ENCODE peak calls at places on chromosomes 4 and X, in seven cellular contexts. J, U, G, V, E, C and O are unnamed samples.
A peak's percentile ranks its signal among the peaks of the same experiment; 100 is the strongest.

GRCh38 chr4:54513231-54513630 is 144.5 kb upstream of the KIT start:
- DNase-seq in U (no peak), J (no peak), E (peak; percentile 56), V (no peak), G (no peak), C (no peak), O (peak; percentile 82)

GRCh38 chr4:133592591-133592990 is 443.5 kb downstream of the PCDH10 start:
- DNase-seq in C (no peak), E (no peak), G (no peak), J (no peak), U (no peak), V (no peak), O (no peak)

GRCh38 chr4:41935652-41936021 is 408 bp downstream of the TMEM33 start:
- DNase-seq in G (no peak), U (peak; percentile 2), J (no peak), E (no peak), C (no peak), V (no peak), O (no peak)

GRCh38 chr4:64405761-64406160 is 3.5 kb downstream of the TECRL start:
- DNase-seq in V (no peak), J (no peak), E (no peak), C (no peak), G (no peak), U (no peak), O (no peak)

GRCh38 chr4:184383497-184384055 is 90.8 kb downstream of the IRF2 start:
- DNase-seq in V (no peak), E (peak; percentile 85), C (no peak), G (no peak), U (peak; percentile 86), J (no peak), O (peak; percentile 76)

GRCh38 chrX:327660-328126 is 9.1 kb upstream of the GTPBP6 start:
- DNase-seq in U (no peak), E (no peak), C (no peak), J (no peak), V (no peak), G (no peak), O (no peak)

GRCh38 chrX:5113128-5113527 is 1115.5 kb downstream of the NLGN4X start:
- DNase-seq in V (no peak), C (no peak), J (no peak), E (peak; percentile 3), G (peak; percentile 13), U (no peak), O (no peak)

GRCh38 chr4:1716065-1716945 is 4.2 kb upstream of the SLBP start:
- DNase-seq in J (no peak), U (no peak), C (no peak), G (no peak), V (no peak), E (no peak), O (no peak)

GRCh38 chr4:51943221-51943620 is 76.9 kb downstream of the LRRC66 start:
- DNase-seq in V (no peak), C (no peak), G (no peak), U (peak; percentile 38), E (no peak), J (no peak), O (peak; percentile 73)

GRCh38 chrX:16160729-16161128 is 6.6 kb upstream of the MAGEB17 start:
- DNase-seq in E (no peak), J (no peak), G (no peak), U (peak; percentile 79), V (no peak), C (no peak), O (peak; percentile 66)

GRCh38 chr4:20354120-20354519 is 102.4 kb downstream of the SLIT2 start:
- DNase-seq in C (no peak), U (no peak), E (no peak), V (no peak), J (no peak), G (peak; percentile 83), O (no peak)

GRCh38 chrX:153738056-153738605 is 13.5 kb downstream of the ABCD1 start:
- DNase-seq in E (no peak), G (no peak), J (no peak), U (no peak), V (no peak), C (no peak), O (no peak)

GRCh38 chrX:37958493-37959211 is 47.7 kb upstream of the SYTL5 start:
- DNase-seq in C (no peak), J (no peak), E (no peak), V (no peak), G (no peak), U (peak; percentile 4), O (no peak)

GRCh38 chrX:153708415-153708814 is 15.8 kb downstream of the BCAP31 start:
- DNase-seq in V (no peak), E (peak; percentile 56), C (peak; percentile 72), G (no peak), U (peak; percentile 71), J (peak; percentile 36), O (no peak)

GRCh38 chr4:107603430-107603829 is 116.6 kb downstream of the PAPSS1 start:
- DNase-seq in E (no peak), C (no peak), U (no peak), V (no peak), J (no peak), G (no peak), O (no peak)

GRCh38 chr4:7016086-7016485 is 27.1 kb upstream of the TADA2B start:
- DNase-seq in E (no peak), U (no peak), C (no peak), G (no peak), V (no peak), J (no peak), O (no peak)

GRCh38 chr4:77232653-77233052 is 75.6 kb downstream of the CCNG2 start:
- DNase-seq in U (peak; percentile 1), E (no peak), C (no peak), J (no peak), G (no peak), V (no peak), O (no peak)

GRCh38 chrX:129626026-129626425 is 28.7 kb downstream of the APLN start:
- DNase-seq in E (no peak), G (no peak), U (no peak), C (no peak), V (no peak), J (no peak), O (no peak)

GRCh38 chr4:1204828-1205591 is 32.6 kb upstream of the SPON2 start:
- DNase-seq in E (no peak), V (no peak), J (no peak), G (no peak), C (peak; percentile 0), U (no peak), O (no peak)

GRCh38 chr4:176653406-176654220 is 139.1 kb downstream of the VEGFC start:
- DNase-seq in U (no peak), E (no peak), J (no peak), V (no peak), C (no peak), G (no peak), O (no peak)

GRCh38 chr4:11512861-11513260 is 84.2 kb upstream of the HS3ST1 start:
- DNase-seq in C (no peak), U (no peak), J (no peak), E (peak; percentile 33), V (no peak), G (no peak), O (no peak)

GRCh38 chr4:115275615-115276014 is 162.2 kb upstream of the NDST4 start:
- DNase-seq in G (no peak), J (no peak), C (peak; percentile 1), E (no peak), V (no peak), U (no peak), O (no peak)

GRCh38 chr4:71266090-71266794 is 72.6 kb upstream of the SLC4A4 start:
- DNase-seq in G (no peak), U (no peak), V (no peak), J (no peak), C (no peak), E (no peak), O (no peak)

GRCh38 chr4:94640151-94640550 is 117.6 kb upstream of the BMPR1B start:
- DNase-seq in U (no peak), C (no peak), G (no peak), V (no peak), J (no peak), E (no peak), O (no peak)

GRCh38 chr4:1113311-1114009 is at the start of gene RNF212:
- DNase-seq in C (no peak), E (no peak), U (no peak), J (peak; percentile 43), V (peak; percentile 70), G (no peak), O (peak; percentile 17)

GRCh38 chr4:82748176-82748575 is 50.4 kb downstream of the SCD5 start:
- DNase-seq in J (no peak), C (no peak), G (no peak), E (no peak), V (no peak), U (no peak), O (no peak)

GRCh38 chr4:176156656-176157055 is 38.7 kb downstream of the SPATA4 start:
- DNase-seq in G (no peak), V (no peak), E (no peak), C (no peak), U (no peak), J (no peak), O (no peak)

GRCh38 chrX:17588303-17588702 is 149.0 kb upstream of the SCML1 start:
- DNase-seq in G (no peak), C (no peak), E (no peak), V (no peak), J (no peak), U (no peak), O (no peak)

GRCh38 chr4:69096810-69097209 is 536 bp downstream of the UGT2B7 start:
- DNase-seq in V (no peak), E (no peak), U (no peak), C (no peak), J (no peak), G (no peak), O (no peak)

GRCh38 chr4:32117696-32118095 is 1397.5 kb downstream of the PCDH7 start:
- DNase-seq in C (no peak), V (no peak), G (peak; percentile 0), J (no peak), U (no peak), E (no peak), O (no peak)

GRCh38 chr4:11710484-11710883 is 281.8 kb upstream of the HS3ST1 start:
- DNase-seq in C (no peak), E (no peak), U (peak; percentile 17), V (no peak), J (no peak), G (no peak), O (no peak)

GRCh38 chr4:106659386-106659785 is 290.8 kb upstream of the GIMD1 start:
- DNase-seq in C (no peak), J (no peak), G (no peak), U (no peak), V (no peak), E (no peak), O (no peak)

GRCh38 chrX:10922158-10922557 is 189.0 kb upstream of the HCCS start:
- DNase-seq in G (no peak), J (no peak), E (peak; percentile 68), C (no peak), V (no peak), U (peak; percentile 87), O (peak; percentile 65)

GRCh38 chr4:125123710-125124109 is 191.0 kb upstream of the FAT4 start:
- DNase-seq in C (no peak), J (no peak), G (no peak), V (no peak), U (no peak), E (no peak), O (no peak)